ENCODE peak calls at places on chromosomes 6 and 20, in five cellular contexts. M is left ventricle myocardium inferior, V is endodermal cell, S is ovary, A is upper lobe of left lung. D is an unnamed sample.

GRCh38 chr6:25302156-25302555 is 23.0 kb downstream of the CARMIL1 start:
- DNase-seq in A (no peak), M (no peak), S (no peak), V (no peak), D (no peak)

GRCh38 chr6:134658596-134658995 is 291.3 kb downstream of the ALDH8A1 start:
- DNase-seq in V (no peak), S (no peak), A (no peak), M (no peak), D (no peak)

GRCh38 chr6:122365775-122366403 is 33.6 kb upstream of the HSF2 start:
- DNase-seq in V (no peak), S (no peak), M (no peak), A (no peak), D (no peak)

GRCh38 chr20:21505810-21506530 is 7.9 kb downstream of the NKX2-2 start:
- DNase-seq in M (no peak), V (peak), S (peak), A (peak), D (peak)

GRCh38 chr6:16337280-16337975 is 99.0 kb downstream of the GMPR start:
- DNase-seq in V (peak), S (peak), M (peak), A (peak), D (no peak)

GRCh38 chr6:29653452-29654038 is 3.3 kb upstream of the MOG start:
- DNase-seq in M (no peak), S (no peak), A (peak), V (peak), D (peak)

GRCh38 chr20:50554694-50555579 is 44.8 kb downstream of the PTPN1 start:
- DNase-seq in M (no peak), S (no peak), V (no peak), A (no peak), D (no peak)

GRCh38 chr20:50001784-50002311 is 19.1 kb downstream of the SNAI1 start:
- DNase-seq in A (no peak), S (no peak), V (no peak), M (no peak), D (no peak)

GRCh38 chr20:23629017-23629541 is 8.7 kb downstream of the CST3 start:
- DNase-seq in M (peak), S (no peak), V (peak), A (peak), D (peak)

GRCh38 chr6:169101981-169102380 is 151.7 kb downstream of the THBS2 start:
- DNase-seq in S (no peak), M (no peak), A (no peak), V (no peak), D (no peak)

GRCh38 chr6:52227495-52227894 is 16.8 kb downstream of the IL17F start:
- DNase-seq in V (no peak), S (no peak), A (no peak), M (no peak), D (no peak)

GRCh38 chr20:42261766-42262165 is 643.6 kb upstream of the CHD6 start:
- DNase-seq in M (no peak), V (no peak), S (no peak), A (no peak), D (no peak)

GRCh38 chr6:46637933-46638332 is 14.7 kb downstream of the CYP39A1 start:
- DNase-seq in A (no peak), V (no peak), S (no peak), M (no peak), D (no peak)

GRCh38 chr6:22929228-22929627 is 359.9 kb downstream of the HDGFL1 start:
- DNase-seq in M (no peak), A (no peak), V (no peak), S (no peak), D (no peak)

GRCh38 chr20:13718161-13718560 is 66.6 kb downstream of the ESF1 start:
- DNase-seq in S (no peak), A (no peak), M (no peak), V (no peak), D (no peak)
- H3K27ac ChIP-seq in S (no peak), A (no peak), M (no peak), V (no peak), D (no peak)

GRCh38 chr6:34237722-34238506 is 1.2 kb downstream of the HMGA1 start:
- DNase-seq in S (peak), V (peak), A (peak), M (no peak), D (peak)

GRCh38 chr6:34236423-34237315 is at the start of gene HMGA1:
- DNase-seq in S (peak), V (peak), M (peak), A (peak), D (peak)

GRCh38 chr6:34238507-34239239 is 2.0 kb downstream of the HMGA1 start:
- DNase-seq in V (peak), M (no peak), S (no peak), A (no peak), D (no peak)

GRCh38 chr6:34235605-34236422 is 859 bp upstream of the HMGA1 start:
- DNase-seq in V (no peak), A (peak), M (peak), S (peak), D (peak)

GRCh38 chr6:34237316-34237721 is 646 bp downstream of the HMGA1 start:
- DNase-seq in A (no peak), S (peak), V (no peak), M (no peak), D (no peak)
- H3K27ac ChIP-seq in A (peak), S (peak), V (no peak), M (peak), D (peak)

GRCh38 chr20:38866265-38867061 is 59.8 kb upstream of the FAM83D start:
- DNase-seq in V (no peak), S (no peak), A (no peak), M (no peak), D (no peak)

GRCh38 chr20:38863024-38863851 is 57.7 kb downstream of the PPP1R16B start:
- DNase-seq in M (no peak), S (no peak), V (no peak), A (no peak), D (peak)

GRCh38 chr20:38867062-38867359 is 59.2 kb upstream of the FAM83D start:
- DNase-seq in M (no peak), S (no peak), A (no peak), V (no peak), D (no peak)

GRCh38 chr20:38862226-38862625 is 56.7 kb downstream of the PPP1R16B start:
- DNase-seq in V (no peak), A (no peak), S (no peak), M (no peak), D (no peak)

GRCh38 chr20:38864662-38865061 is 59.2 kb downstream of the PPP1R16B start:
- DNase-seq in A (no peak), V (no peak), M (no peak), S (no peak), D (no peak)
- H3K27ac ChIP-seq in A (no peak), V (no peak), M (no peak), S (no peak), D (peak)

DNA sequence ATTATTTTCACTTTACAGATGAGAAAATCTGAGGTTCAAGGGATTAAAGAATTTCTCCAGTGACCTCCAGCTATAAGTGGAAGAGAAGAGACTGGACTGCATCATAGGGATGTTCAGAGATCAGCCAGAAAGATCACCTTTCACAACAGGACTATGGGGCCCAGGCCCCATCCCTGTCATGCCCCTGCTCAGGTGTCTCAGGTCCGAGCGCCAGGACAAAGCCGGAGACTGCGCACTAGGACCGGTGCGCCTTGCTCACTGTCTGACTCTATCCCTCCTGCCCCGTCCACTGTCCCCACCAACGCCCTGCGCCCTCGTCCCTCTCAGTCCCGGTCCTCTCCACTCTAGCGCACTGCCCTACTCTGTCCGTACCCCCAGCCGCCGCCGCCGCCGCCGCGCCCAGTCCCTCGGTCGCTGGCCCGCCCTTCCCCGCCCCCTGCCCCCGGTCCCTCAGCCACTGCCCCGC is 548 bp upstream of the RAD21L1 start:
- DNase-seq in M (no peak), V (no peak), S (no peak), A (no peak), D (no peak)
- H3K27ac ChIP-seq in M (peak), V (no peak), S (no peak), A (peak), D (peak)

D was measured in small intestine.